ENCODE peak calls at places on chromosomes 6 and 20, in seven cellular contexts. One of them, this sample, is unnamed.

GRCh38 chr20:49951160-49951559 is 15.0 kb downstream of the RNF114 start:
- DNase-seq in stomach: no peak
- DNase-seq in upper lobe of left lung: no peak
- DNase-seq in HCT116: no peak
- DNase-seq in GM23338: no peak
- DNase-seq in GM12878: no peak
- DNase-seq in prostate gland: no peak
- DNase-seq in this sample: no peak

GRCh38 chr6:85422996-85423395 is 26.9 kb upstream of the NT5E start:
- DNase-seq in stomach: no peak
- DNase-seq in upper lobe of left lung: no peak
- DNase-seq in HCT116: no peak
- DNase-seq in GM23338: no peak
- DNase-seq in GM12878: no peak
- DNase-seq in prostate gland: no peak
- DNase-seq in this sample: no peak

GRCh38 chr6:124676033-124676432 is 286.2 kb upstream of the RNF217 start:
- DNase-seq in stomach: no peak
- DNase-seq in upper lobe of left lung: no peak
- DNase-seq in HCT116: no peak
- DNase-seq in GM23338: no peak
- DNase-seq in GM12878: no peak
- DNase-seq in prostate gland: no peak
- DNase-seq in this sample: no peak

GRCh38 chr20:63029358-63030121 is 22.8 kb upstream of the BHLHE23 start:
- DNase-seq in stomach: no peak
- DNase-seq in upper lobe of left lung: peak
- DNase-seq in HCT116: no peak
- DNase-seq in GM23338: peak
- DNase-seq in GM12878: no peak
- DNase-seq in prostate gland: no peak
- DNase-seq in this sample: no peak

GRCh38 chr20:23145281-23145700 is 59.2 kb upstream of the CD93 start:
- DNase-seq in stomach: no peak
- DNase-seq in upper lobe of left lung: no peak
- DNase-seq in HCT116: no peak
- DNase-seq in GM23338: no peak
- DNase-seq in GM12878: no peak
- DNase-seq in prostate gland: no peak
- DNase-seq in this sample: no peak

GRCh38 chr20:33609504-33609903 is 52.6 kb upstream of the C20orf144 start:
- DNase-seq in stomach: no peak
- DNase-seq in upper lobe of left lung: no peak
- DNase-seq in HCT116: no peak
- DNase-seq in GM23338: no peak
- DNase-seq in GM12878: no peak
- DNase-seq in prostate gland: no peak
- DNase-seq in this sample: no peak

GRCh38 chr6:112927641-112928040 is 580.5 kb downstream of the RFPL4B start:
- DNase-seq in stomach: no peak
- DNase-seq in upper lobe of left lung: no peak
- DNase-seq in HCT116: no peak
- DNase-seq in GM23338: no peak
- DNase-seq in GM12878: no peak
- DNase-seq in prostate gland: no peak
- DNase-seq in this sample: no peak

GRCh38 chr6:23106951-23107350 is 537.6 kb downstream of the HDGFL1 start:
- DNase-seq in stomach: no peak
- DNase-seq in upper lobe of left lung: no peak
- DNase-seq in HCT116: no peak
- DNase-seq in GM23338: no peak
- DNase-seq in GM12878: no peak
- DNase-seq in prostate gland: no peak
- DNase-seq in this sample: no peak

GRCh38 chr20:25015986-25016385 is 23.4 kb upstream of the APMAP start:
- DNase-seq in stomach: peak
- DNase-seq in upper lobe of left lung: no peak
- DNase-seq in HCT116: no peak
- DNase-seq in GM23338: no peak
- DNase-seq in GM12878: no peak
- DNase-seq in prostate gland: no peak
- DNase-seq in this sample: no peak

GRCh38 chr6:67736816-67737215 is 898.3 kb upstream of the ADGRB3 start:
- DNase-seq in stomach: no peak
- DNase-seq in upper lobe of left lung: no peak
- DNase-seq in HCT116: no peak
- DNase-seq in GM23338: no peak
- DNase-seq in GM12878: no peak
- DNase-seq in prostate gland: no peak
- DNase-seq in this sample: no peak

GRCh38 chr6:111776236-111777189 is 96.7 kb downstream of the FYN start:
- DNase-seq in stomach: no peak
- DNase-seq in upper lobe of left lung: no peak
- DNase-seq in HCT116: no peak
- DNase-seq in GM23338: no peak
- DNase-seq in GM12878: no peak
- DNase-seq in prostate gland: no peak
- DNase-seq in this sample: no peak

GRCh38 chr6:89434954-89435353 is 2.0 kb downstream of the ANKRD6 start:
- DNase-seq in stomach: no peak
- DNase-seq in upper lobe of left lung: no peak
- DNase-seq in HCT116: no peak
- DNase-seq in GM23338: no peak
- DNase-seq in GM12878: no peak
- DNase-seq in prostate gland: no peak
- DNase-seq in this sample: no peak

GRCh38 chr20:50354690-50355592 is 155.2 kb upstream of the PTPN1 start:
- DNase-seq in stomach: no peak
- DNase-seq in upper lobe of left lung: no peak
- DNase-seq in HCT116: no peak
- DNase-seq in GM23338: no peak
- DNase-seq in GM12878: no peak
- DNase-seq in prostate gland: no peak
- DNase-seq in this sample: no peak

GRCh38 chr6:166751051-166751595 is 124.1 kb upstream of the RPS6KA2 start:
- DNase-seq in stomach: no peak
- DNase-seq in upper lobe of left lung: no peak
- DNase-seq in HCT116: no peak
- DNase-seq in GM23338: peak
- DNase-seq in GM12878: no peak
- DNase-seq in prostate gland: no peak
- DNase-seq in this sample: peak

GRCh38 chr6:170031096-170031471 is 259.8 kb downstream of the DLL1 start:
- DNase-seq in stomach: peak
- DNase-seq in upper lobe of left lung: peak
- DNase-seq in HCT116: no peak
- DNase-seq in GM23338: no peak
- DNase-seq in GM12878: no peak
- DNase-seq in prostate gland: peak
- DNase-seq in this sample: no peak

GRCh38 chr6:21664263-21665081 is 70.9 kb downstream of the SOX4 start:
- DNase-seq in stomach: no peak
- DNase-seq in upper lobe of left lung: peak
- DNase-seq in HCT116: no peak
- DNase-seq in GM23338: peak
- DNase-seq in GM12878: no peak
- DNase-seq in prostate gland: peak
- DNase-seq in this sample: no peak

GRCh38 chr6:13357551-13358075 is 29.3 kb upstream of the TBC1D7 start:
- DNase-seq in stomach: no peak
- DNase-seq in upper lobe of left lung: peak
- DNase-seq in HCT116: no peak
- DNase-seq in GM23338: peak
- DNase-seq in GM12878: no peak
- DNase-seq in prostate gland: no peak
- DNase-seq in this sample: no peak

GRCh38 chr6:165647041-165647440 is 16.0 kb downstream of the PDE10A start:
- DNase-seq in stomach: no peak
- DNase-seq in upper lobe of left lung: peak
- DNase-seq in HCT116: no peak
- DNase-seq in GM23338: no peak
- DNase-seq in GM12878: no peak
- DNase-seq in prostate gland: peak
- DNase-seq in this sample: no peak

GRCh38 chr20:58308290-58308679 is 1.2 kb upstream of the RAB22A start:
- DNase-seq in stomach: no peak
- DNase-seq in upper lobe of left lung: no peak
- DNase-seq in HCT116: no peak
- DNase-seq in GM23338: peak
- DNase-seq in GM12878: no peak
- DNase-seq in prostate gland: no peak
- DNase-seq in this sample: no peak

GRCh38 chr6:113526553-113526952 is 330.6 kb upstream of the MARCKS start:
- DNase-seq in stomach: no peak
- DNase-seq in upper lobe of left lung: no peak
- DNase-seq in HCT116: no peak
- DNase-seq in GM23338: no peak
- DNase-seq in GM12878: no peak
- DNase-seq in prostate gland: peak
- DNase-seq in this sample: no peak

GRCh38 chr6:53347250-53347920 is 1.4 kb downstream of the ELOVL5 start:
- DNase-seq in stomach: no peak
- DNase-seq in upper lobe of left lung: no peak
- DNase-seq in HCT116: no peak
- DNase-seq in GM23338: peak
- DNase-seq in GM12878: no peak
- DNase-seq in prostate gland: peak
- DNase-seq in this sample: no peak

GRCh38 chr6:134421496-134421895 is 103.6 kb upstream of the SGK1 start:
- DNase-seq in stomach: no peak
- DNase-seq in upper lobe of left lung: no peak
- DNase-seq in HCT116: no peak
- DNase-seq in GM23338: no peak
- DNase-seq in GM12878: no peak
- DNase-seq in prostate gland: no peak
- DNase-seq in this sample: no peak

DNA sequence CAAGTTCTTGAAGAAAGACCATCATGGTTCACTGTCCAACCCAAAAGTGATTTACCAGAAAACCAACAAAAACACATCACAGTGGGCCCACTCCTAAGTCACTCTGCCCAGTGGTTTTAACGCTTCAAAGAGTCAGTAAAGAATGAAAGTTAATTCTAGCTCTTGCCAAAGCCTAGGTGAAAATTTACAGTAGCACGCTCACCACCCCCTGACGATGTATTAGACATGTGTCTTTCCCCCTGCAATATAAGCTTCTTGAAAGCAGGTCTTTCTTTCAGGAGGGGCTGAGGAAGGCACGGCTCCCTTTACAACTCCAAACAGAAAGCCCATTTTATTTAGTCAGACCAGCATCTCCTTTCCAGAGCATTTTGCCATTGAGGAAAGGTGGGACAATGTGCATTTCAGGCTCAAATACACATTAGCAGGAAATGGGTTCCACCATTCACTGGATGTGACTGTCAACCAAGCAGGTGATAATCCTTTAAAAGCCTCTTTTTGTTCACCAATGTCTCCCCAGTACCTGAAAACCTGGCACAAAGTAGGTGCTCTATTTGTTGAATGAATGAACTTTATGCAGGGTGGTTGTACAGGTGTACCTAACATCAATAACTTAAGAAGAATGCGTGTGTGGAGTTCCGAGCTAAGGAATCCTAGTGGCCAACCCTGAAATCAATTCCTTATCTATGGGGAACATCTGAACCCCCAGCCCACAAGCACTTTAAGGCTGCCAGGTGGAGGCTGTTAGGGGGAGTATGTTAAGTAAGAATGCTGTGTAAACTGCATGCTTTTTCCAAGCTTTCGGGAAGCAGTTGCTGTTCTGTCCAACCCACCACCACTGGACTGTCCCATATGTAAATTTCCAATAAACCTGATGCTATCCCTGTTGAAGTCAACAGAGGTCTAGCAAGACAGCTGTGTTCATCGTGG is 11.4 kb downstream of the EZR start:
- DNase-seq in stomach: peak
- DNase-seq in upper lobe of left lung: no peak
- DNase-seq in HCT116: no peak
- DNase-seq in GM23338: peak
- DNase-seq in GM12878: no peak
- DNase-seq in prostate gland: no peak
- DNase-seq in this sample: no peak
- TF ChIP-seq POLR2AphosphoS5 in stomach: no peak
- TF ChIP-seq POLR2AphosphoS5 in upper lobe of left lung: no peak
- TF ChIP-seq POLR2AphosphoS5 in HCT116: peak
- TF ChIP-seq POLR2AphosphoS5 in GM23338: peak
- TF ChIP-seq POLR2AphosphoS5 in GM12878: peak
- TF ChIP-seq POLR2AphosphoS5 in prostate gland: no peak
- TF ChIP-seq POLR2AphosphoS5 in this sample: peak

GRCh38 chr6:161327360-161327953 is 53.6 kb upstream of the AGPAT4 start:
- DNase-seq in stomach: no peak
- DNase-seq in upper lobe of left lung: no peak
- DNase-seq in HCT116: peak
- DNase-seq in GM23338: peak
- DNase-seq in GM12878: no peak
- DNase-seq in prostate gland: no peak
- DNase-seq in this sample: no peak
- TF ChIP-seq POLR2AphosphoS5 in stomach: no peak
- TF ChIP-seq POLR2AphosphoS5 in upper lobe of left lung: no peak
- TF ChIP-seq POLR2AphosphoS5 in HCT116: no peak
- TF ChIP-seq POLR2AphosphoS5 in GM23338: no peak
- TF ChIP-seq POLR2AphosphoS5 in GM12878: no peak
- TF ChIP-seq POLR2AphosphoS5 in prostate gland: no peak
- TF ChIP-seq POLR2AphosphoS5 in this sample: no peak

GRCh38 chr20:8215516-8215915 is 83.5 kb downstream of the PLCB1 start:
- DNase-seq in stomach: no peak
- DNase-seq in upper lobe of left lung: no peak
- DNase-seq in HCT116: no peak
- DNase-seq in GM23338: no peak
- DNase-seq in GM12878: no peak
- DNase-seq in prostate gland: peak
- DNase-seq in this sample: no peak
- TF ChIP-seq POLR2AphosphoS5 in stomach: no peak
- TF ChIP-seq POLR2AphosphoS5 in upper lobe of left lung: no peak
- TF ChIP-seq POLR2AphosphoS5 in HCT116: no peak
- TF ChIP-seq POLR2AphosphoS5 in GM23338: no peak
- TF ChIP-seq POLR2AphosphoS5 in GM12878: no peak
- TF ChIP-seq POLR2AphosphoS5 in prostate gland: no peak
- TF ChIP-seq POLR2AphosphoS5 in this sample: no peak

DNA sequence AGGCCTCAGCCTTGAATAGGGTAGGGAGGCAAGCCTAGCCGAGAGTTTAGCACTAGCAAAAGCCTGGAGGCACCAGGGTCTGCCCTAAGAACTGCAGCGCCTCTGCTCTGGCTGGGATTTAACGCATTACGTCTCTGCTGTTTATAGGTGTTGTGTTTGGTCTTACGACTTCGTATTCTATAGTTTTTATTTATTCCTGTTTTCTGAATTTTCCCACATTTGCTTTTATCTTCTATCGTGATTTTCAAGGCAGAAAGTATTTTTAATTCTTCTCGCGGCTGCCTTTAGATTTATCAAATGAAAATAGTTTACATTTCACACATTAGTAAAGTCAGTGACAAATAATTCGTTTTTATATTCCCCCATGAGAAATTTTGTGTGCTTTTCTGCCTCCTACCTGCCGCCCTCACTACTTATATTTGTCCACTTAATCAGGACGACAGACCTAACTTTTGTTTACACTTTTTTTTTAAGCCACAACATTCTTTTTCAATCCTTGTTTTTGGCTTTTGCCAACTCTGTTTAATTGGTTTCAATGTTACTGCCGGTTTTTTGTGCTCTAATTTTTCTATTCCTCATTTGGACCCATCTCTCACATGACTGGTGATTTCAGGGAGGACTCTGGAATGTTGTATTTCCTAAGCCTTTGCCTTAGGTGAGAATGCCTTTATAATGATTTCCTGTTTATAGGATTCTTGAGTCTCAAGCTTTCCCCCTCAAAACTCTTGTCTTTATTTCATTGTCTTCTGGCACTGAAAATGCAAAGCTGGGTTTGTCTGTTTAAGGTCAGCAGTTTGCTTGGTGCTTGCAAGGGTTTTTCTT is 1.3 kb upstream of the LZTS3 start:
- DNase-seq in stomach: no peak
- DNase-seq in upper lobe of left lung: no peak
- DNase-seq in HCT116: peak
- DNase-seq in GM23338: peak
- DNase-seq in GM12878: no peak
- DNase-seq in prostate gland: no peak
- DNase-seq in this sample: no peak
- TF ChIP-seq POLR2AphosphoS5 in stomach: no peak
- TF ChIP-seq POLR2AphosphoS5 in upper lobe of left lung: no peak
- TF ChIP-seq POLR2AphosphoS5 in HCT116: no peak
- TF ChIP-seq POLR2AphosphoS5 in GM23338: no peak
- TF ChIP-seq POLR2AphosphoS5 in GM12878: no peak
- TF ChIP-seq POLR2AphosphoS5 in prostate gland: no peak
- TF ChIP-seq POLR2AphosphoS5 in this sample: no peak

This sample was measured in GM12891.